ENCODE peak calls at places on chromosomes 11 and 22, in eight cellular contexts. One of them, this sample, is unnamed.

GRCh38 chr11:123163621-123164020 is 31.4 kb downstream of the CLMP start:
- DNase-seq in body of pancreas: no peak
- DNase-seq in sigmoid colon: no peak
- DNase-seq in uterus: no peak
- DNase-seq in mammary epithelial cell: no peak
- DNase-seq in small intestine: no peak
- DNase-seq in lower lobe of right lung: no peak
- DNase-seq in fibroblast of lung: no peak
- DNase-seq in this sample: no peak

GRCh38 chr11:111514216-111515031 is at the start of gene HOATZ:
- DNase-seq in body of pancreas: no peak
- DNase-seq in mammary epithelial cell: no peak
- DNase-seq in sigmoid colon: no peak
- DNase-seq in fibroblast of lung: peak; percentile 30
- DNase-seq in uterus: no peak
- DNase-seq in small intestine: no peak
- DNase-seq in lower lobe of right lung: peak; percentile 48
- DNase-seq in this sample: peak; percentile 89

GRCh38 chr11:132471491-132471890 is 1060.8 kb downstream of the OPCML start:
- DNase-seq in small intestine: no peak
- DNase-seq in sigmoid colon: no peak
- DNase-seq in body of pancreas: no peak
- DNase-seq in mammary epithelial cell: peak; percentile 77
- DNase-seq in lower lobe of right lung: no peak
- DNase-seq in fibroblast of lung: peak; percentile 52
- DNase-seq in uterus: no peak
- DNase-seq in this sample: no peak

GRCh38 chr11:131465746-131466145 is 95.3 kb downstream of the NTM start:
- DNase-seq in sigmoid colon: no peak
- DNase-seq in uterus: no peak
- DNase-seq in body of pancreas: no peak
- DNase-seq in small intestine: no peak
- DNase-seq in mammary epithelial cell: no peak
- DNase-seq in lower lobe of right lung: no peak
- DNase-seq in fibroblast of lung: no peak
- DNase-seq in this sample: peak; percentile 89

GRCh38 chr11:69657456-69657910 is 16.5 kb downstream of the CCND1 start:
- DNase-seq in small intestine: no peak
- DNase-seq in uterus: no peak
- DNase-seq in mammary epithelial cell: no peak
- DNase-seq in body of pancreas: no peak
- DNase-seq in sigmoid colon: no peak
- DNase-seq in lower lobe of right lung: peak; percentile 22
- DNase-seq in fibroblast of lung: no peak
- DNase-seq in this sample: peak; percentile 64

GRCh38 chr11:61111786-61112517 is 9.7 kb downstream of the CD5 start:
- DNase-seq in lower lobe of right lung: no peak
- DNase-seq in uterus: no peak
- DNase-seq in fibroblast of lung: no peak
- DNase-seq in small intestine: peak; percentile 51
- DNase-seq in sigmoid colon: peak; percentile 58
- DNase-seq in mammary epithelial cell: no peak
- DNase-seq in body of pancreas: no peak
- DNase-seq in this sample: peak; percentile 14

GRCh38 chr11:72135891-72136676 is 559 bp downstream of the FOLR3 start:
- DNase-seq in uterus: no peak
- DNase-seq in mammary epithelial cell: no peak
- DNase-seq in lower lobe of right lung: no peak
- DNase-seq in sigmoid colon: no peak
- DNase-seq in body of pancreas: no peak
- DNase-seq in fibroblast of lung: peak; percentile 56
- DNase-seq in small intestine: no peak
- DNase-seq in this sample: no peak

GRCh38 chr11:65927904-65928397 is 8.7 kb downstream of the DRAP1 start:
- DNase-seq in sigmoid colon: no peak
- DNase-seq in uterus: no peak
- DNase-seq in body of pancreas: no peak
- DNase-seq in lower lobe of right lung: peak; percentile 65
- DNase-seq in fibroblast of lung: no peak
- DNase-seq in mammary epithelial cell: no peak
- DNase-seq in small intestine: peak; percentile 71
- DNase-seq in this sample: peak; percentile 62

GRCh38 chr11:132451942-132452601 is 1080.2 kb downstream of the OPCML start:
- DNase-seq in uterus: no peak
- DNase-seq in lower lobe of right lung: no peak
- DNase-seq in fibroblast of lung: peak; percentile 36
- DNase-seq in sigmoid colon: no peak
- DNase-seq in small intestine: no peak
- DNase-seq in mammary epithelial cell: no peak
- DNase-seq in body of pancreas: no peak
- DNase-seq in this sample: peak; percentile 47

GRCh38 chr11:66124564-66124963 is 54.5 kb downstream of the PACS1 start:
- DNase-seq in mammary epithelial cell: peak; percentile 70
- DNase-seq in uterus: no peak
- DNase-seq in fibroblast of lung: peak; percentile 70
- DNase-seq in sigmoid colon: no peak
- DNase-seq in small intestine: no peak
- DNase-seq in lower lobe of right lung: no peak
- DNase-seq in body of pancreas: no peak
- DNase-seq in this sample: no peak

DNA sequence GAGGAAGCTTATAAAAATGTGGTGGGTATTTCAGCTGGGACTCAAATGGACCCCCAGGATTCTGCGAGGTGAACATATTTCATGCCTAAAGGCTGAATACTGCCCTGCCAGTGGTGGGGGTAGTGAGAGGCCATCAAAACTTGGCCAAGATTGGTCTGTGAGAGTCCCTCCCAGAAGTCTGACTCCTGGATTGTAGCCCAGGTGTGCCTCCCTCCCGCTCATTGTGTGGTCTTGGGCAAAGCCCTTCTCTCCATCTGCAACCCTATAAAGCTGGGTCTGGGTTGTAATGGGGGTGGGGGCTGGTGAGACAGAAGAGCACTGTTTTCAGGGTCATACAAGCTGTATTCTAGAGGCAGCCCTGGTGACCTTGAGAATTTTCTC is 888 bp downstream of the HTATIP2 start:
- DNase-seq in sigmoid colon: no peak
- DNase-seq in lower lobe of right lung: no peak
- DNase-seq in small intestine: no peak
- DNase-seq in body of pancreas: peak; percentile 37
- DNase-seq in uterus: peak; percentile 20
- DNase-seq in mammary epithelial cell: no peak
- DNase-seq in fibroblast of lung: no peak
- DNase-seq in this sample: peak; percentile 29
- H3K4me3 ChIP-seq in sigmoid colon: peak overlapping the region; percentile 70
- H3K4me3 ChIP-seq in lower lobe of right lung: peak overlapping the region; percentile 75
- H3K4me3 ChIP-seq in small intestine: peak overlapping the region; percentile 86
- H3K4me3 ChIP-seq in body of pancreas: peak overlapping the region; percentile 99
- H3K4me3 ChIP-seq in uterus: peak overlapping the region; percentile 70
- H3K4me3 ChIP-seq in mammary epithelial cell: peak overlapping the region; percentile 56
- H3K4me3 ChIP-seq in fibroblast of lung: peak overlapping the region; percentile 32
- H3K4me3 ChIP-seq in this sample: peak overlapping the region; percentile 64

GRCh38 chr22:23202812-23203451 is 22.6 kb downstream of the BCR start:
- DNase-seq in body of pancreas: no peak
- DNase-seq in small intestine: no peak
- DNase-seq in fibroblast of lung: no peak
- DNase-seq in mammary epithelial cell: no peak
- DNase-seq in sigmoid colon: no peak
- DNase-seq in lower lobe of right lung: no peak
- DNase-seq in uterus: no peak
- DNase-seq in this sample: no peak

GRCh38 chr22:23200896-23201295 is 20.6 kb downstream of the BCR start:
- DNase-seq in body of pancreas: peak; percentile 68
- DNase-seq in small intestine: no peak
- DNase-seq in sigmoid colon: no peak
- DNase-seq in mammary epithelial cell: no peak
- DNase-seq in uterus: no peak
- DNase-seq in lower lobe of right lung: no peak
- DNase-seq in fibroblast of lung: no peak
- DNase-seq in this sample: no peak

GRCh38 chr22:23196165-23196564 is 15.9 kb downstream of the BCR start:
- DNase-seq in sigmoid colon: no peak
- DNase-seq in small intestine: no peak
- DNase-seq in lower lobe of right lung: no peak
- DNase-seq in mammary epithelial cell: no peak
- DNase-seq in body of pancreas: no peak
- DNase-seq in uterus: no peak
- DNase-seq in fibroblast of lung: no peak
- DNase-seq in this sample: no peak

GRCh38 chr22:23197836-23198235 is 17.5 kb downstream of the BCR start:
- DNase-seq in body of pancreas: no peak
- DNase-seq in fibroblast of lung: no peak
- DNase-seq in uterus: no peak
- DNase-seq in lower lobe of right lung: no peak
- DNase-seq in small intestine: no peak
- DNase-seq in mammary epithelial cell: no peak
- DNase-seq in sigmoid colon: no peak
- DNase-seq in this sample: no peak

DNA sequence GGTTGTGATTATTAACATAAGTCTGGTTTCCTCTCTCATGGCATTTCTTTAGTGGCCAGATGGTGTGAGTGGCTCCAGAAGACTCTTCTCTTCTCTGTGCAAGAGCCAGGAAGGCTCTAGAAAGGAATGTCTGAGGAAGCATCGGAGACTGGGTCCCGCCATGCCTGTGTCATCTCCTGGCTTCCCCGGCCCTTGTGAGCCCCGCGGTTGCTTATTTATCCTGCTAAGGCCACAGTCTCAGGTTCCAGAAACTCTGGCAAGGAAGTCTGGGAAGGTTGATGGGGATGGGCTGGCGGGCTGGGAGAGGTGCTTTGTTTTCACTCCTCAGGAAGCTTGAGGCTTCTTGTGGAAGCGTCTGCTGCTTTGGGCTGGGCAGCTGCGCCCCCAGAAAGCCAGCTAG is 18.9 kb downstream of the BCR start:
- DNase-seq in uterus: no peak
- DNase-seq in body of pancreas: no peak
- DNase-seq in mammary epithelial cell: no peak
- DNase-seq in lower lobe of right lung: no peak
- DNase-seq in fibroblast of lung: peak; percentile 83
- DNase-seq in small intestine: no peak
- DNase-seq in sigmoid colon: no peak
- DNase-seq in this sample: peak; percentile 63
- H3K36me3 ChIP-seq in uterus: no peaks in the 10 kb centered on the region
- H3K36me3 ChIP-seq in body of pancreas: no peaks in the 10 kb centered on the region
- H3K36me3 ChIP-seq in mammary epithelial cell: peaks cover 1% of the 10 kb centered on the region
- H3K36me3 ChIP-seq in lower lobe of right lung: no peaks in the 10 kb centered on the region
- H3K36me3 ChIP-seq in fibroblast of lung: no peaks in the 10 kb centered on the region
- H3K36me3 ChIP-seq in small intestine: no peaks in the 10 kb centered on the region
- H3K36me3 ChIP-seq in sigmoid colon: no peaks in the 10 kb centered on the region
- H3K36me3 ChIP-seq in this sample: peaks cover 1% of the 10 kb centered on the region

DNA sequence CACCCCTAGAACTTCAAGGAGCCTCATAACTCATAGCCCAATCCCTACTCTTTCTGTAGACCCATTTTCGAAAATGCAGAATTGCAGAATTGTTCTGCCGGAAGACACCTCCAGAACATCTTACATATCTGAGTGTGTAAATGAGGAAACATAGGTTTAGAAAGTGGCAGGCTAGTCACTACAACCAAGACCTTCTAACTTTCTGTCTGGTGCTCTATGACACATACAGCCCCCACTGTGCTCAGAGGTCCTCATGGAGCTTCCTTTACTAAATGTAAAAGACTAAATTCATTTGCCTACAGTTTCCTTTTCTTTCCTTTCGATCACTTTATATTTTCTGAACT is 132.1 kb upstream of the DDI1 start:
- DNase-seq in small intestine: no peak
- DNase-seq in uterus: no peak
- DNase-seq in body of pancreas: no peak
- DNase-seq in fibroblast of lung: no peak
- DNase-seq in lower lobe of right lung: no peak
- DNase-seq in mammary epithelial cell: no peak
- DNase-seq in sigmoid colon: no peak
- DNase-seq in this sample: no peak
- H3K4me3 ChIP-seq in small intestine: no peak overlapping the region
- H3K4me3 ChIP-seq in uterus: no peak overlapping the region
- H3K4me3 ChIP-seq in body of pancreas: no peak overlapping the region
- H3K4me3 ChIP-seq in fibroblast of lung: no peak overlapping the region
- H3K4me3 ChIP-seq in lower lobe of right lung: no peak overlapping the region
- H3K4me3 ChIP-seq in mammary epithelial cell: no peak overlapping the region
- H3K4me3 ChIP-seq in sigmoid colon: no peak overlapping the region
- H3K4me3 ChIP-seq in this sample: no peak overlapping the region

GRCh38 chr22:27850000-27850465 is 48.5 kb upstream of the MN1 start:
- DNase-seq in sigmoid colon: peak; percentile 70
- DNase-seq in small intestine: no peak
- DNase-seq in uterus: no peak
- DNase-seq in body of pancreas: no peak
- DNase-seq in lower lobe of right lung: no peak
- DNase-seq in mammary epithelial cell: no peak
- DNase-seq in fibroblast of lung: peak; percentile 73
- DNase-seq in this sample: no peak

GRCh38 chr22:27848005-27848404 is 46.4 kb upstream of the MN1 start:
- DNase-seq in mammary epithelial cell: no peak
- DNase-seq in lower lobe of right lung: no peak
- DNase-seq in small intestine: no peak
- DNase-seq in body of pancreas: no peak
- DNase-seq in uterus: no peak
- DNase-seq in sigmoid colon: no peak
- DNase-seq in fibroblast of lung: no peak
- DNase-seq in this sample: no peak

GRCh38 chr22:27846910-27847309 is 45.4 kb upstream of the MN1 start:
- DNase-seq in fibroblast of lung: no peak
- DNase-seq in mammary epithelial cell: no peak
- DNase-seq in lower lobe of right lung: no peak
- DNase-seq in uterus: no peak
- DNase-seq in small intestine: no peak
- DNase-seq in sigmoid colon: no peak
- DNase-seq in body of pancreas: no peak
- DNase-seq in this sample: no peak

GRCh38 chr22:27853404-27853803 is 51.8 kb upstream of the MN1 start:
- DNase-seq in uterus: no peak
- DNase-seq in body of pancreas: no peak
- DNase-seq in mammary epithelial cell: no peak
- DNase-seq in small intestine: no peak
- DNase-seq in sigmoid colon: peak; percentile 56
- DNase-seq in lower lobe of right lung: no peak
- DNase-seq in fibroblast of lung: no peak
- DNase-seq in this sample: no peak

DNA sequence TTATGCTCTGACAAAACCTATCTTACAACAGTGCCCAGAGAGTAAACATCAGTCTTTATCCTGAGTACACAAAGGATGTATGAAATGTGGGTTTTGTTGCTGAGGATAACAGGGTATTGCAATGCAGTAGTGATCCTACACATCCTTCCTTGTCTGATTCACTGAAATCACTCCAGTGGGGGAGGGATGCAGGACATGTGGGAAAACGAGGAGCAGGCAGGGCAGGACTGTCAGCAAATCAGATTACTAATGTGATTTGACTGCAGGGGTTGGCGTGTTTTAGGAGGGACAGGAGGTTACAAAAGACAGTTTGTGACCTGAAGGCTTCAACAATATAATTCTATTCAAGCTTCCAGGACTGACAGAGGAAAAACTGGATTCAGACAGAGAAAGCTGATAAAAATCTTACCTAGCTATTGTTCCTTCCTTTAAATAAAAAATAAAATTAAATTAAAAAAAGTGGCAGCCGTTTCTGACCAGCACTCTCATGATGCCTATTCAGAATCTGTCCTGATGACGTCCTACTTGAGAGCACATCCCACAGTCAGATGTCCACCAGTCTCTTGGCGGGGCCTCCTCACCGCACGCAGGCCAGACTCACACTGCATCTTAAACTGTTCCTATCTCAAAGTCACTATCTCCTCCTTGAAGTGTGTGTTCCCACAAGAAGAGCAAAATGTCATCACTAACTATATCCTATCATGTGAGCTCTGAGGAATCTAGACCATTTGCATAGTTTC is 50.6 kb upstream of the MN1 start:
- DNase-seq in fibroblast of lung: no peak
- DNase-seq in uterus: no peak
- DNase-seq in sigmoid colon: peak; percentile 34
- DNase-seq in small intestine: no peak
- DNase-seq in mammary epithelial cell: no peak
- DNase-seq in lower lobe of right lung: no peak
- DNase-seq in body of pancreas: no peak
- DNase-seq in this sample: peak; percentile 16
- H3K36me3 ChIP-seq in fibroblast of lung: peaks cover 9% of the 10 kb centered on the region
- H3K36me3 ChIP-seq in uterus: no peaks in the 10 kb centered on the region
- H3K36me3 ChIP-seq in sigmoid colon: peaks cover 12% of the 10 kb centered on the region
- H3K36me3 ChIP-seq in small intestine: peaks cover 24% of the 10 kb centered on the region
- H3K36me3 ChIP-seq in mammary epithelial cell: peaks cover 51% of the 10 kb centered on the region
- H3K36me3 ChIP-seq in lower lobe of right lung: peaks cover 63% of the 10 kb centered on the region
- H3K36me3 ChIP-seq in body of pancreas: peaks cover 22% of the 10 kb centered on the region
- H3K36me3 ChIP-seq in this sample: peaks cover 7% of the 10 kb centered on the region